ENCODE peak calls at places on chromosomes 13 and 19, in five cellular contexts. One of them, this sample, is unnamed. For H3K4me1, the result is how much of the 10 kb centered on the place peaks cover.

GRCh38 chr19:35641515-35642151 is at the start of gene ETV2:
- DNase-seq in endodermal cell: peak
- DNase-seq in fibroblast of lung: peak
- DNase-seq in right atrium auricular region: no peak
- DNase-seq in adrenal gland: no peak
- DNase-seq in this sample: no peak

GRCh38 chr13:29577135-29578051 is 18.1 kb downstream of the SLC7A1 start:
- DNase-seq in endodermal cell: peak
- DNase-seq in fibroblast of lung: no peak
- DNase-seq in right atrium auricular region: no peak
- DNase-seq in adrenal gland: peak
- DNase-seq in this sample: no peak

GRCh38 chr13:85508683-85509329 is 290.4 kb downstream of the SLITRK6 start:
- DNase-seq in endodermal cell: peak
- DNase-seq in fibroblast of lung: peak
- DNase-seq in right atrium auricular region: no peak
- DNase-seq in adrenal gland: peak
- DNase-seq in this sample: no peak

GRCh38 chr13:52955505-52955904 is 73.1 kb upstream of the OLFM4 start:
- DNase-seq in endodermal cell: peak
- DNase-seq in fibroblast of lung: no peak
- DNase-seq in right atrium auricular region: no peak
- DNase-seq in adrenal gland: no peak
- DNase-seq in this sample: no peak

GRCh38 chr19:35545855-35546381 is 492 bp downstream of the TMEM147 start:
- DNase-seq in endodermal cell: no peak
- DNase-seq in fibroblast of lung: peak
- DNase-seq in right atrium auricular region: no peak
- DNase-seq in adrenal gland: peak
- DNase-seq in this sample: no peak

GRCh38 chr19:46718157-46718933 is 1.4 kb upstream of the PRKD2 start:
- DNase-seq in endodermal cell: peak
- DNase-seq in fibroblast of lung: no peak
- DNase-seq in right atrium auricular region: no peak
- DNase-seq in adrenal gland: no peak
- DNase-seq in this sample: no peak

GRCh38 chr13:99434258-99434788 is 66.9 kb upstream of the TM9SF2 start:
- DNase-seq in endodermal cell: peak
- DNase-seq in fibroblast of lung: no peak
- DNase-seq in right atrium auricular region: no peak
- DNase-seq in adrenal gland: no peak
- DNase-seq in this sample: peak

GRCh38 chr13:36530861-36531590 is 98.7 kb downstream of the CCNA1 start:
- DNase-seq in endodermal cell: no peak
- DNase-seq in fibroblast of lung: no peak
- DNase-seq in right atrium auricular region: no peak
- DNase-seq in adrenal gland: no peak
- DNase-seq in this sample: no peak

GRCh38 chr19:10603084-10603872 is 16.2 kb upstream of the AP1M2 start:
- DNase-seq in endodermal cell: peak
- DNase-seq in fibroblast of lung: no peak
- DNase-seq in right atrium auricular region: peak
- DNase-seq in adrenal gland: peak
- DNase-seq in this sample: peak

GRCh38 chr13:49539313-49539712 is 43.6 kb downstream of the PHF11 start:
- DNase-seq in endodermal cell: no peak
- DNase-seq in fibroblast of lung: no peak
- DNase-seq in right atrium auricular region: no peak
- DNase-seq in adrenal gland: no peak
- DNase-seq in this sample: no peak

GRCh38 chr13:110562696-110563462 is 1.4 kb upstream of the RAB20 start:
- DNase-seq in endodermal cell: peak
- DNase-seq in fibroblast of lung: no peak
- DNase-seq in right atrium auricular region: no peak
- DNase-seq in adrenal gland: peak
- DNase-seq in this sample: no peak

GRCh38 chr13:101267656-101268055 is 148.7 kb downstream of the NALCN start:
- DNase-seq in endodermal cell: no peak
- DNase-seq in fibroblast of lung: peak
- DNase-seq in right atrium auricular region: no peak
- DNase-seq in adrenal gland: no peak
- DNase-seq in this sample: no peak

GRCh38 chr13:88623150-88623549 is 952.0 kb downstream of the SLITRK5 start:
- DNase-seq in endodermal cell: no peak
- DNase-seq in fibroblast of lung: no peak
- DNase-seq in right atrium auricular region: no peak
- DNase-seq in adrenal gland: no peak
- DNase-seq in this sample: no peak

GRCh38 chr13:104385409-104385808 is 1319.2 kb upstream of the SLC10A2 start:
- DNase-seq in endodermal cell: no peak
- DNase-seq in fibroblast of lung: peak
- DNase-seq in right atrium auricular region: no peak
- DNase-seq in adrenal gland: no peak
- DNase-seq in this sample: no peak

GRCh38 chr13:44259045-44260042 is 114.3 kb upstream of the SERP2 start:
- DNase-seq in endodermal cell: no peak
- DNase-seq in fibroblast of lung: peak
- DNase-seq in right atrium auricular region: no peak
- DNase-seq in adrenal gland: peak
- DNase-seq in this sample: peak

GRCh38 chr19:45094158-45094557 is 1.2 kb downstream of the PPP1R37 start:
- DNase-seq in endodermal cell: peak
- DNase-seq in fibroblast of lung: no peak
- DNase-seq in right atrium auricular region: no peak
- DNase-seq in adrenal gland: no peak
- DNase-seq in this sample: no peak
- H3K4me1 ChIP-seq in endodermal cell: under half
- H3K4me1 ChIP-seq in fibroblast of lung: under half
- H3K4me1 ChIP-seq in right atrium auricular region: under half
- H3K4me1 ChIP-seq in adrenal gland: under half
- H3K4me1 ChIP-seq in this sample: under half

DNA sequence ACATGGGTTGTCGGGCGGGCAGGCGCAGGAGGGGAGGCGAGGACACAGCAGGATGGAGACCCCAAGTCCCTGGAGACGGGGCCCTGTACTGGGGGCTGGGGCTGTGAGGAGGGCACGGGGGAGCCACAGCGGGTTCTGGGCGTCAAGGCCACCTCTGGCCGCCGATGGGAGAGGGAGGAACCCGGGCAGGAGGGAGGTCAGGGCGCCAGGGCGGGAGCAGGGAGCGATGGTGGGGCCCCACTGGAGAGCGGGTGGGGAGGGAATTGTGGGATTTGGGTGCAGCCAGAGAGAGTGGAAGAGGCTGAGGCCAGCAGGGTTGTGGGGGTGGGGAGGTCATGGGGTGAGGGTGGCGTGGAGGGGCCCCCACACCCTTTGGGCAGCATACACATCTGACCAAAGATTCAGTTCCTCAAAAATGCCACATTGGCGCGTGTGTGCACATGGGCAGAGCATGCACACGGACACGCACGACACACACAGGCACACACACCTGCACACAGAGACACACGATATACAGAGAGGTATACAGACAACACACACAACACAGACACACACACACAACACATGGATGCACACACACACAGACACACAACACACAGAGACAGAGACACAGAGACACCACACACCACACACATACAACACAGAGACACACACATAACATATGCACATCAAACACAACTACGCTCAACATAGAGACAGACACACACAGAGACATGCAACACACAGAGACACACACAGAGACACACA is 54.9 kb downstream of the AP1M1 start:
- DNase-seq in endodermal cell: no peak
- DNase-seq in fibroblast of lung: no peak
- DNase-seq in right atrium auricular region: no peak
- DNase-seq in adrenal gland: peak
- DNase-seq in this sample: no peak
- H3K4me1 ChIP-seq in endodermal cell: under half
- H3K4me1 ChIP-seq in fibroblast of lung: under half
- H3K4me1 ChIP-seq in right atrium auricular region: under half
- H3K4me1 ChIP-seq in adrenal gland: under half
- H3K4me1 ChIP-seq in this sample: under half

GRCh38 chr19:7867092-7867844 is 6.9 kb downstream of the PRR36 start:
- DNase-seq in endodermal cell: no peak
- DNase-seq in fibroblast of lung: no peak
- DNase-seq in right atrium auricular region: no peak
- DNase-seq in adrenal gland: no peak
- DNase-seq in this sample: no peak
- H3K4me1 ChIP-seq in endodermal cell: under half
- H3K4me1 ChIP-seq in fibroblast of lung: under half
- H3K4me1 ChIP-seq in right atrium auricular region: under half
- H3K4me1 ChIP-seq in adrenal gland: under half
- H3K4me1 ChIP-seq in this sample: under half

DNA sequence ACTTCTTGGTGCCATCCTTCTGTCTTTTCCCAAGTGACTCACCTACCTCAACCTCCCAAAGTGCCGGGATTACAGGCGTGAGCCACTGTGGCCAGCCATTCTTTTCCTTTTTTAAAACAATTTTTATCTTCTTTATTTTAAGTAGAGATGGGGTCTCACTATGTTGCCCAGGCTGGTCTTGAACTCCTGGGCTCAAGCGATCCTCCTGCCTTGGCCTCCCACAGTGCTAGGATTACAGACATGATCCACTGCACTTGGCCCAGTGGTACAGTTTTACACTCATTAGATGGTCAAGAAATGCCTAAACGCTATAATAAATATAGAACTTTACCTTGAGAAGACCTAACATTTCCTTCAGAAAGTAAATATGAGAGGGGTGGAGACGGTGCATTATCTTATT is 24.5 kb downstream of the GP6 start:
- DNase-seq in endodermal cell: no peak
- DNase-seq in fibroblast of lung: no peak
- DNase-seq in right atrium auricular region: no peak
- DNase-seq in adrenal gland: no peak
- DNase-seq in this sample: no peak
- H3K4me1 ChIP-seq in endodermal cell: under half
- H3K4me1 ChIP-seq in fibroblast of lung: under half
- H3K4me1 ChIP-seq in right atrium auricular region: under half
- H3K4me1 ChIP-seq in adrenal gland: under half
- H3K4me1 ChIP-seq in this sample: under half

DNA sequence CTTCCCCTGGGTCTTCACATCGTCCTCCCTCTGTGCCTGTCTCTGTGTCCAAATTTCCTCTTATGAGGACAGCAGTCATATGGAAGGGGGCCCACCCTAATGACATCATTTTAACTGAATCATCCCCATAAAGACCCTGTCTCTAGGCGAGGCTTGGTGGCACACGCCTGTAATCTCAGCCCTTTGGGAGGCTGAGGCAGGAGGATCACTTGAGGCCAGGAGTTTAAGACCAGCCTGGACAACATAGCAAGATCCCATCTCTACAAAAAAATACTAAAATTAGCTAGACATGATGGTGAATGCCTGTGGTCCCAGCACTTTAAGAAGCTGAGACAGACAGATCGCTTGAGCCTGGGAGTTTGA is 4.8 kb downstream of the MYO9B start:
- DNase-seq in endodermal cell: no peak
- DNase-seq in fibroblast of lung: no peak
- DNase-seq in right atrium auricular region: no peak
- DNase-seq in adrenal gland: no peak
- DNase-seq in this sample: no peak
- H3K4me1 ChIP-seq in endodermal cell: under half
- H3K4me1 ChIP-seq in fibroblast of lung: under half
- H3K4me1 ChIP-seq in right atrium auricular region: under half
- H3K4me1 ChIP-seq in adrenal gland: under half
- H3K4me1 ChIP-seq in this sample: under half

GRCh38 chr19:2087621-2088100 is 8.5 kb downstream of the MOB3A start:
- DNase-seq in endodermal cell: no peak
- DNase-seq in fibroblast of lung: no peak
- DNase-seq in right atrium auricular region: no peak
- DNase-seq in adrenal gland: no peak
- DNase-seq in this sample: no peak
- H3K4me1 ChIP-seq in endodermal cell: under half
- H3K4me1 ChIP-seq in fibroblast of lung: under half
- H3K4me1 ChIP-seq in right atrium auricular region: under half
- H3K4me1 ChIP-seq in adrenal gland: under half
- H3K4me1 ChIP-seq in this sample: under half

GRCh38 chr13:107860284-107860683 is 355.1 kb downstream of the LIG4 start:
- DNase-seq in endodermal cell: no peak
- DNase-seq in fibroblast of lung: no peak
- DNase-seq in right atrium auricular region: no peak
- DNase-seq in adrenal gland: no peak
- DNase-seq in this sample: no peak
- H3K4me1 ChIP-seq in endodermal cell: under half
- H3K4me1 ChIP-seq in fibroblast of lung: under half
- H3K4me1 ChIP-seq in right atrium auricular region: under half
- H3K4me1 ChIP-seq in adrenal gland: under half
- H3K4me1 ChIP-seq in this sample: under half

GRCh38 chr13:50589651-50590054 is 253.8 kb downstream of the DLEU7 start:
- DNase-seq in endodermal cell: no peak
- DNase-seq in fibroblast of lung: peak
- DNase-seq in right atrium auricular region: no peak
- DNase-seq in adrenal gland: peak
- DNase-seq in this sample: peak
- H3K4me1 ChIP-seq in endodermal cell: under half
- H3K4me1 ChIP-seq in fibroblast of lung: under half
- H3K4me1 ChIP-seq in right atrium auricular region: under half
- H3K4me1 ChIP-seq in adrenal gland: under half
- H3K4me1 ChIP-seq in this sample: under half

GRCh38 chr19:54209058-54209747 is 8.5 kb downstream of the RPS9 start:
- DNase-seq in endodermal cell: peak
- DNase-seq in fibroblast of lung: peak
- DNase-seq in right atrium auricular region: no peak
- DNase-seq in adrenal gland: no peak
- DNase-seq in this sample: no peak

GRCh38 chr19:54209748-54210494 is 9.3 kb downstream of the RPS9 start:
- DNase-seq in endodermal cell: no peak
- DNase-seq in fibroblast of lung: peak
- DNase-seq in right atrium auricular region: peak
- DNase-seq in adrenal gland: peak
- DNase-seq in this sample: peak

GRCh38 chr19:54206831-54207177 is 6.1 kb downstream of the RPS9 start:
- DNase-seq in endodermal cell: no peak
- DNase-seq in fibroblast of lung: no peak
- DNase-seq in right atrium auricular region: no peak
- DNase-seq in adrenal gland: no peak
- DNase-seq in this sample: peak

GRCh38 chr19:54208784-54209057 is 8.1 kb downstream of the RPS9 start:
- DNase-seq in endodermal cell: no peak
- DNase-seq in fibroblast of lung: peak
- DNase-seq in right atrium auricular region: no peak
- DNase-seq in adrenal gland: no peak
- DNase-seq in this sample: peak

GRCh38 chr19:54207908-54208783 is 7.5 kb downstream of the RPS9 start:
- DNase-seq in endodermal cell: peak
- DNase-seq in fibroblast of lung: peak
- DNase-seq in right atrium auricular region: peak
- DNase-seq in adrenal gland: peak
- DNase-seq in this sample: peak
- H3K4me1 ChIP-seq in endodermal cell: under half
- H3K4me1 ChIP-seq in fibroblast of lung: under half
- H3K4me1 ChIP-seq in right atrium auricular region: under half
- H3K4me1 ChIP-seq in adrenal gland: under half
- H3K4me1 ChIP-seq in this sample: under half

This sample was measured in aorta.